ENCODE peak calls at places on chromosomes 3 and 15, in eight cellular contexts. H is gastrocnemius medialis; I is PC-3; O is CD8-positive, alpha-beta memory T cell; X is CD8-positive, alpha-beta T cell; F is MM.1S; U is neuronal stem cell; W is WERI-Rb-1. C is an unnamed sample. For H3K36me3, the result is how much of the 10 kb centered on the place peaks cover.

GRCh38 chr3:187919018-187919417 is 173.8 kb upstream of the BCL6 start:
- DNase-seq in W (no peak), I (no peak), U (no peak), O (peak), H (no peak), F (no peak), X (peak), C (no peak)

GRCh38 chr3:3165650-3166049 is 13.8 kb downstream of the CRBN start:
- DNase-seq in X (no peak), U (no peak), O (no peak), H (no peak), W (no peak), I (no peak), F (no peak), C (no peak)

GRCh38 chr3:20324664-20325478 is 138.9 kb upstream of the SGO1 start:
- DNase-seq in W (no peak), I (no peak), F (no peak), X (no peak), O (no peak), H (no peak), U (no peak), C (no peak)

GRCh38 chr3:179299999-179300613 is 22.7 kb upstream of the ZNF639 start:
- DNase-seq in U (no peak), I (no peak), H (no peak), W (no peak), F (no peak), X (no peak), O (no peak), C (no peak)

GRCh38 chr15:62391565-62392262 is 226.6 kb upstream of the C2CD4B start:
- DNase-seq in F (peak), I (peak), H (peak), O (no peak), U (peak), W (peak), X (no peak), C (peak)

GRCh38 chr3:193939527-193939926 is 196.4 kb upstream of the HES1 start:
- DNase-seq in F (no peak), U (no peak), W (no peak), I (no peak), O (no peak), X (no peak), H (no peak), C (no peak)

GRCh38 chr3:48039487-48040190 is 23.4 kb upstream of the MAP4 start:
- DNase-seq in H (no peak), X (no peak), U (peak), O (no peak), F (no peak), I (peak), W (no peak), C (peak)

GRCh38 chr3:21839181-21839580 is 88.2 kb upstream of the ZNF385D start:
- DNase-seq in F (no peak), X (no peak), U (no peak), I (peak), W (no peak), O (no peak), H (no peak), C (no peak)

GRCh38 chr3:29281265-29282228 is 676 bp downstream of the RBMS3 start:
- DNase-seq in I (peak), X (no peak), H (no peak), W (no peak), O (no peak), U (peak), F (peak), C (peak)

GRCh38 chr3:44223274-44223673 is 18.4 kb upstream of the TOPAZ1 start:
- DNase-seq in U (no peak), W (no peak), I (peak), O (no peak), F (no peak), X (no peak), H (no peak), C (no peak)

GRCh38 chr15:31474059-31474868 is 147.6 kb downstream of the KLF13 start:
- DNase-seq in O (peak), I (no peak), F (no peak), X (no peak), W (no peak), U (no peak), H (no peak), C (no peak)

GRCh38 chr3:56801151-56801596 is 575 bp downstream of the ARHGEF3 start:
- DNase-seq in X (no peak), I (peak), W (no peak), F (peak), U (no peak), H (no peak), O (peak), C (no peak)

GRCh38 chr3:105868450-105868744 is 415 bp downstream of the CBLB start:
- DNase-seq in X (peak), U (peak), O (no peak), F (no peak), W (peak), H (peak), I (peak), C (peak)

GRCh38 chr3:152280539-152280938 is 11.8 kb downstream of the MBNL1 start:
- DNase-seq in I (no peak), O (no peak), W (no peak), H (no peak), X (no peak), U (no peak), F (no peak), C (no peak)

GRCh38 chr3:171663805-171664204 is 146.5 kb downstream of the PLD1 start:
- DNase-seq in O (no peak), F (no peak), H (no peak), X (no peak), U (no peak), I (no peak), W (no peak), C (no peak)

GRCh38 chr3:66038384-66038725 is 363 bp downstream of the MAGI1 start:
- DNase-seq in X (no peak), H (no peak), U (no peak), O (no peak), F (no peak), I (no peak), W (no peak), C (no peak)

GRCh38 chr15:70507772-70508351 is 255.5 kb downstream of the UACA start:
- DNase-seq in F (no peak), W (no peak), O (no peak), U (no peak), X (no peak), H (no peak), I (peak), C (peak)

GRCh38 chr3:45737222-45737621 is 48.0 kb downstream of the SACM1L start:
- DNase-seq in H (no peak), O (no peak), F (no peak), W (no peak), X (no peak), I (no peak), U (no peak), C (no peak)

GRCh38 chr3:183460059-183461052 is 31.9 kb upstream of the MCF2L2 start:
- DNase-seq in U (no peak), X (no peak), W (no peak), F (no peak), I (no peak), H (no peak), O (no peak), C (no peak)

GRCh38 chr15:81955709-81956108 is 90.1 kb downstream of the MEX3B start:
- DNase-seq in H (no peak), X (no peak), F (no peak), W (no peak), O (no peak), U (no peak), I (no peak), C (peak)

GRCh38 chr3:194676471-194676870 is 4.5 kb upstream of the LSG1 start:
- DNase-seq in W (no peak), I (no peak), H (no peak), O (no peak), X (no peak), U (no peak), F (no peak), C (no peak)

GRCh38 chr3:144942501-144943197 is 971.0 kb downstream of the DIPK2A start:
- DNase-seq in O (no peak), F (no peak), H (no peak), U (no peak), I (no peak), X (no peak), W (no peak), C (no peak)

GRCh38 chr3:124952456-124952855 is 17.9 kb upstream of the MUC13 start:
- DNase-seq in F (no peak), W (no peak), U (no peak), O (no peak), I (no peak), X (no peak), H (no peak), C (no peak)

GRCh38 chr3:74599564-74599963 is 14.9 kb downstream of the CNTN3 start:
- DNase-seq in U (no peak), I (no peak), X (no peak), W (no peak), H (no peak), O (no peak), F (no peak), C (no peak)

GRCh38 chr3:72604287-72604686 is 244.0 kb downstream of the SHQ1 start:
- DNase-seq in F (no peak), U (no peak), W (no peak), O (no peak), I (no peak), H (no peak), X (no peak), C (no peak)

GRCh38 chr15:62287066-62287857 is 122.2 kb upstream of the C2CD4B start:
- DNase-seq in H (no peak), U (no peak), I (no peak), W (no peak), X (no peak), O (no peak), F (no peak), C (peak)

GRCh38 chr3:45462522-45463262 is 74.3 kb downstream of the LARS2 start:
- DNase-seq in O (no peak), U (no peak), X (no peak), H (no peak), I (no peak), W (no peak), F (no peak), C (no peak)

GRCh38 chr3:193231201-193231600 is 9.8 kb upstream of the PLAAT1 start:
- DNase-seq in F (no peak), X (no peak), O (no peak), I (no peak), H (no peak), W (peak), U (no peak), C (no peak)

GRCh38 chr3:159941043-159941994 is 47.3 kb upstream of the IL12A start:
- DNase-seq in W (no peak), O (no peak), I (peak), H (no peak), U (no peak), F (no peak), X (no peak), C (no peak)

GRCh38 chr3:153445817-153446216 is 283.8 kb downstream of the RAP2B start:
- DNase-seq in F (no peak), W (no peak), I (no peak), O (no peak), H (no peak), X (no peak), U (no peak), C (no peak)

GRCh38 chr3:20924646-20925395 is 738.8 kb upstream of the SGO1 start:
- DNase-seq in U (no peak), F (no peak), O (no peak), X (no peak), I (no peak), W (no peak), H (no peak), C (no peak)

GRCh38 chr15:38864827-38865604 is 300.4 kb upstream of the RASGRP1 start:
- DNase-seq in U (no peak), H (peak), F (no peak), W (no peak), X (no peak), O (no peak), I (no peak), C (peak)

GRCh38 chr15:41961014-41961518 is 11.3 kb downstream of the EHD4 start:
- DNase-seq in I (peak), X (no peak), O (no peak), H (no peak), U (no peak), F (no peak), W (no peak), C (no peak)

GRCh38 chr15:94075349-94075748 is 156.0 kb upstream of the MCTP2 start:
- DNase-seq in X (no peak), U (no peak), I (no peak), O (no peak), W (no peak), H (peak), F (no peak), C (peak)
- H3K27ac ChIP-seq in X (no peak), U (no peak), I (no peak), O (no peak), W (no peak), H (no peak), F (no peak), C (no peak)

GRCh38 chr3:147846854-147847453 is 437.8 kb downstream of the ZIC1 start:
- DNase-seq in X (no peak), O (no peak), I (no peak), U (peak), F (no peak), W (no peak), H (no peak), C (no peak)
- H3K36me3 ChIP-seq in X (under half), O (under half), I (under half), U (under half), F (under half), W (under half), H (under half), C (under half)

GRCh38 chr3:49513494-49514179 is 40.6 kb upstream of the BSN start:
- DNase-seq in X (no peak), I (no peak), W (no peak), O (no peak), F (no peak), U (no peak), H (no peak), C (no peak)
- H3K27ac ChIP-seq in X (no peak), I (no peak), W (no peak), O (no peak), F (no peak), U (no peak), H (peak), C (no peak)

DNA sequence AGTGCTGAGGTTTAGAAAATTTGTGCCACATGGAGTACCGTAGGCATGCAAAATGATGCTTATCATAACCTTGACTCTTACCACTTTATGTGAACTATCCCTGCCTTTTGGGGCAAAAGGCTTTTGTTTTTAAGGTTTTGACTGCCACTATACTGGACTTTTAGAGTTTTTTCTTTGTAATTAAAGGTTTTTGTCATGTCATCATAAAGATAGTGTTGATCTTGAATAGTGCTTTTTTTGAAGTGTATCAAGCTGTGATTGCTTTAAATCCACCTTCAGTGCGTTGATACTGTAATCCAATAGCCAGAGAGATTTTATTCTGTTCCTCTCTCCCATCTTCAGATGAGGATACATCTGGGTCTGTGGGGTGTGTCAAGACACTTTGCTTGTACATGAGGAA is 172.9 kb downstream of the ITPR1 start:
- DNase-seq in W (no peak), X (no peak), F (no peak), O (no peak), H (no peak), U (no peak), I (no peak), C (no peak)
- H3K36me3 ChIP-seq in W (under half), X (half or more), F (under half), O (half or more), H (under half), U (under half), I (under half), C (under half)

GRCh38 chr3:69809076-69809835 is 70.0 kb downstream of the MITF start:
- DNase-seq in W (no peak), I (no peak), H (no peak), F (no peak), U (no peak), O (no peak), X (no peak), C (no peak)

GRCh38 chr3:69803871-69804270 is 64.6 kb downstream of the MITF start:
- DNase-seq in I (no peak), F (no peak), O (no peak), H (no peak), U (no peak), W (no peak), X (no peak), C (peak)

GRCh38 chr3:69807674-69808073 is 68.4 kb downstream of the MITF start:
- DNase-seq in H (no peak), O (no peak), W (no peak), X (no peak), F (no peak), U (no peak), I (peak), C (no peak)

GRCh38 chr3:69805491-69805890 is 66.2 kb downstream of the MITF start:
- DNase-seq in F (no peak), X (no peak), H (no peak), O (no peak), W (no peak), I (no peak), U (no peak), C (no peak)

DNA sequence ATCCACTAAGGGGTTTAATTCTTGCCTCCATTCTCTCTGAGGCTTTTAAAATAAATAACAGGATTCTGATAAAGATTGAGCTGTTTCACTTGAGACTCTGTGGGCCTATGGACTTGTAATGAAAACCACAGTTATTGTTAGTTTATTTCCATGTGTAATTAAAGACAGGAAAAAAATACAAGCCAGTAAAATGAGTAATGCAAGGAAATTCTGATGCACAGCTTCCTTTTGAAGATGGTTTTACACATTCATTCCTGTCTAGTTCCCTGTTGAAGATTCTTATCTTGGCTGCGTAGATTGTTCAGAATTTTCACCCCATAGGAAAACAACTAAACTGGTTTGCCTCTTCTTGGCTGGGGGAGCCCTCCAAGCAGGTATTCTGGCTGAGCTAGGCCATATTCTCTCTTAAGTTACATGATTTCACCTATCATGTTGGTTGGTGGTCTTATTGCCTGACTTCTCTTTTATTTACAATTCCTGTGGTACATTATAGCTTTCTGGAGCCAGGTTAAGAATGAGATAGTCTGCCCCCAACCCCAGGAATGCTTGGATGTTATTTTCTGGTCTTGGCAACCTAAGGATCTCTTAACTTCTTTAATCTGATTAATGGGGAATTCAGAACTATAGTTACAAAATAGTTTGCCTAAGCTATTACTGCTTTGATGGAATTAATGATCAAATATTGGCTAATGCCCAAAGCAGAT is 67.6 kb downstream of the MITF start:
- DNase-seq in F (no peak), O (no peak), W (no peak), U (no peak), I (peak), X (no peak), H (no peak), C (peak)
- H3K27ac ChIP-seq in F (no peak), O (no peak), W (no peak), U (no peak), I (peak), X (no peak), H (no peak), C (no peak)

GRCh38 chr15:68166847-68167246 is 38.3 kb downstream of the CALML4 start:
- DNase-seq in X (no peak), I (no peak), F (no peak), O (no peak), H (no peak), U (no peak), W (no peak), C (no peak)
- H3K36me3 ChIP-seq in X (under half), I (under half), F (under half), O (under half), H (under half), U (half or more), W (under half), C (half or more)

GRCh38 chr3:42078686-42079085 is 12.5 kb upstream of the TRAK1 start:
- DNase-seq in X (no peak), O (no peak), W (no peak), F (no peak), U (no peak), I (no peak), H (no peak), C (no peak)
- H3K27ac ChIP-seq in X (no peak), O (no peak), W (no peak), F (no peak), U (no peak), I (no peak), H (no peak), C (no peak)

GRCh38 chr3:167684389-167684993 is 30.7 kb upstream of the WDR49 start:
- DNase-seq in W (peak), U (peak), I (peak), X (peak), F (peak), H (no peak), O (peak), C (peak)
- H3K36me3 ChIP-seq in W (under half), U (half or more), I (under half), X (under half), F (under half), H (under half), O (under half), C (half or more)